ENCODE peak calls at places on chromosomes 4 and X, in seven cellular contexts. One of them, this sample, is unnamed.

GRCh38 chr4:101169044-101170014 is 178.0 kb downstream of the PPP3CA start:
- DNase-seq in T-helper 9 cell: peak; percentile 24
- DNase-seq in Kasumi-1: peak; percentile 69
- DNase-seq in putamen: peak; percentile 73
- DNase-seq in Caki2: peak; percentile 43
- DNase-seq in stimulated activated CD8-positive, alpha-beta memory T cell treated with anti-CD3 and anti-CD28 coated beads, Interleukin-7, amount 100 ng/mL, for 24 hours: peak; percentile 6
- DNase-seq in caudate nucleus: no peak
- DNase-seq in this sample: peak; percentile 85

GRCh38 chrX:55867254-55867653 is 149.7 kb downstream of the RRAGB start:
- DNase-seq in T-helper 9 cell: no peak
- DNase-seq in Kasumi-1: peak; percentile 49
- DNase-seq in putamen: no peak
- DNase-seq in Caki2: peak; percentile 60
- DNase-seq in stimulated activated CD8-positive, alpha-beta memory T cell treated with anti-CD3 and anti-CD28 coated beads, Interleukin-7, amount 100 ng/mL, for 24 hours: no peak
- DNase-seq in caudate nucleus: no peak
- DNase-seq in this sample: no peak

GRCh38 chrX:118726887-118727685 is at the start of gene IL13RA1:
- DNase-seq in T-helper 9 cell: no peak
- DNase-seq in Kasumi-1: peak; percentile 57
- DNase-seq in putamen: no peak
- DNase-seq in Caki2: peak; percentile 90
- DNase-seq in stimulated activated CD8-positive, alpha-beta memory T cell treated with anti-CD3 and anti-CD28 coated beads, Interleukin-7, amount 100 ng/mL, for 24 hours: no peak
- DNase-seq in caudate nucleus: no peak
- DNase-seq in this sample: peak; percentile 35

GRCh38 chr4:3070709-3071500 is 3.4 kb downstream of the HTT-AS start:
- DNase-seq in T-helper 9 cell: no peak
- DNase-seq in Kasumi-1: no peak
- DNase-seq in putamen: no peak
- DNase-seq in Caki2: no peak
- DNase-seq in stimulated activated CD8-positive, alpha-beta memory T cell treated with anti-CD3 and anti-CD28 coated beads, Interleukin-7, amount 100 ng/mL, for 24 hours: no peak
- DNase-seq in caudate nucleus: no peak
- DNase-seq in this sample: no peak

GRCh38 chrX:119228506-119229290 is 7.4 kb upstream of the PGRMC1 start:
- DNase-seq in T-helper 9 cell: no peak
- DNase-seq in Kasumi-1: no peak
- DNase-seq in putamen: no peak
- DNase-seq in Caki2: peak; percentile 56
- DNase-seq in stimulated activated CD8-positive, alpha-beta memory T cell treated with anti-CD3 and anti-CD28 coated beads, Interleukin-7, amount 100 ng/mL, for 24 hours: no peak
- DNase-seq in caudate nucleus: no peak
- DNase-seq in this sample: no peak

GRCh38 chr4:69800599-69800998 is 40.2 kb upstream of the SULT1B1 start:
- DNase-seq in T-helper 9 cell: no peak
- DNase-seq in Kasumi-1: no peak
- DNase-seq in putamen: no peak
- DNase-seq in Caki2: no peak
- DNase-seq in stimulated activated CD8-positive, alpha-beta memory T cell treated with anti-CD3 and anti-CD28 coated beads, Interleukin-7, amount 100 ng/mL, for 24 hours: no peak
- DNase-seq in caudate nucleus: no peak
- DNase-seq in this sample: no peak

GRCh38 chr4:6988016-6988715 is 55.0 kb upstream of the TADA2B start:
- DNase-seq in T-helper 9 cell: no peak
- DNase-seq in Kasumi-1: no peak
- DNase-seq in putamen: no peak
- DNase-seq in Caki2: no peak
- DNase-seq in stimulated activated CD8-positive, alpha-beta memory T cell treated with anti-CD3 and anti-CD28 coated beads, Interleukin-7, amount 100 ng/mL, for 24 hours: no peak
- DNase-seq in caudate nucleus: no peak
- DNase-seq in this sample: no peak

GRCh38 chrX:39327255-39327654 is 526.0 kb downstream of the MID1IP1 start:
- DNase-seq in T-helper 9 cell: no peak
- DNase-seq in Kasumi-1: peak; percentile 1
- DNase-seq in putamen: no peak
- DNase-seq in Caki2: no peak
- DNase-seq in stimulated activated CD8-positive, alpha-beta memory T cell treated with anti-CD3 and anti-CD28 coated beads, Interleukin-7, amount 100 ng/mL, for 24 hours: no peak
- DNase-seq in caudate nucleus: no peak
- DNase-seq in this sample: no peak

GRCh38 chr4:2306773-2307410 is 45.0 kb upstream of the MXD4 start:
- DNase-seq in T-helper 9 cell: no peak
- DNase-seq in Kasumi-1: no peak
- DNase-seq in putamen: no peak
- DNase-seq in Caki2: no peak
- DNase-seq in stimulated activated CD8-positive, alpha-beta memory T cell treated with anti-CD3 and anti-CD28 coated beads, Interleukin-7, amount 100 ng/mL, for 24 hours: no peak
- DNase-seq in caudate nucleus: no peak
- DNase-seq in this sample: no peak

GRCh38 chr4:52799813-52800212 is 48.6 kb upstream of the ERVMER34-1 start:
- DNase-seq in T-helper 9 cell: no peak
- DNase-seq in Kasumi-1: no peak
- DNase-seq in putamen: no peak
- DNase-seq in Caki2: no peak
- DNase-seq in stimulated activated CD8-positive, alpha-beta memory T cell treated with anti-CD3 and anti-CD28 coated beads, Interleukin-7, amount 100 ng/mL, for 24 hours: no peak
- DNase-seq in caudate nucleus: no peak
- DNase-seq in this sample: no peak

GRCh38 chr4:186790630-186791029 is 67.0 kb upstream of the FAT1 start:
- DNase-seq in T-helper 9 cell: no peak
- DNase-seq in Kasumi-1: no peak
- DNase-seq in putamen: no peak
- DNase-seq in Caki2: peak; percentile 38
- DNase-seq in stimulated activated CD8-positive, alpha-beta memory T cell treated with anti-CD3 and anti-CD28 coated beads, Interleukin-7, amount 100 ng/mL, for 24 hours: no peak
- DNase-seq in caudate nucleus: no peak
- DNase-seq in this sample: no peak

GRCh38 chrX:13742397-13743176 is 8.0 kb downstream of the OFD1 start:
- DNase-seq in T-helper 9 cell: peak; percentile 9
- DNase-seq in Kasumi-1: no peak
- DNase-seq in putamen: no peak
- DNase-seq in Caki2: no peak
- DNase-seq in stimulated activated CD8-positive, alpha-beta memory T cell treated with anti-CD3 and anti-CD28 coated beads, Interleukin-7, amount 100 ng/mL, for 24 hours: no peak
- DNase-seq in caudate nucleus: no peak
- DNase-seq in this sample: no peak

This sample was measured in pons.